ENCODE peak calls at places on chromosomes 5 and 9, in seven cellular contexts. Z is GM20000; F is SW 1271; G is stimulated activated CD8-positive, alpha-beta memory T cell treated with anti-CD3 and anti-CD28 coated beads, Interleukin-7, amount 100 ng/mL, for 24 hours; S is CD8-positive, alpha-beta memory T cell; U is RWPE1; K is HTR-8/SVneo. C is an unnamed sample.
A peak's percentile ranks its signal among the peaks of the same experiment; 100 is the strongest.

GRCh38 chr9:22111871-22112247 is 102.8 kb upstream of the CDKN2B start:
- DNase-seq in K (no peak), S (no peak), U (no peak), G (no peak), F (no peak), Z (no peak), C (no peak)

GRCh38 chr5:1910081-1910760 is 27.5 kb upstream of the IRX4 start:
- DNase-seq in S (no peak), K (no peak), U (no peak), Z (no peak), G (no peak), F (no peak), C (no peak)

GRCh38 chr5:107487056-107487461 is 183.7 kb downstream of the EFNA5 start:
- DNase-seq in G (no peak), F (no peak), U (no peak), Z (no peak), K (no peak), S (no peak), C (no peak)

GRCh38 chr5:168159425-168159824 is 132.0 kb upstream of the WWC1 start:
- DNase-seq in S (no peak), Z (peak; percentile 56), G (no peak), F (no peak), K (no peak), U (no peak), C (no peak)

GRCh38 chr9:129671519-129671918 is 6.1 kb downstream of the PRRX2 start:
- DNase-seq in F (no peak), G (no peak), S (no peak), Z (no peak), K (no peak), U (no peak), C (no peak)

GRCh38 chr5:218457-219289 is 553 bp downstream of the SDHA start:
- DNase-seq in F (peak; percentile 30), G (no peak), K (no peak), Z (no peak), U (peak; percentile 23), S (no peak), C (peak; percentile 49)

GRCh38 chr5:84724683-84725082 is 340.0 kb upstream of the EDIL3 start:
- DNase-seq in F (no peak), U (peak; percentile 42), Z (no peak), S (no peak), K (no peak), G (no peak), C (no peak)

GRCh38 chr9:72858089-72858912 is 94.6 kb downstream of the ALDH1A1 start:
- DNase-seq in S (no peak), F (no peak), Z (no peak), G (no peak), U (no peak), K (no peak), C (peak; percentile 14)

GRCh38 chr9:33463151-33463550 is 10.6 kb downstream of the NOL6 start:
- DNase-seq in U (no peak), K (no peak), F (no peak), S (peak; percentile 43), Z (no peak), G (no peak), C (no peak)

GRCh38 chr5:88834499-88834898 is 48.5 kb downstream of the MEF2C start:
- DNase-seq in G (no peak), F (no peak), U (no peak), Z (no peak), K (no peak), S (no peak), C (no peak)

GRCh38 chr9:86077286-86077685 is 22.1 kb downstream of the GOLM1 start:
- DNase-seq in S (no peak), U (no peak), K (no peak), Z (no peak), F (no peak), G (no peak), C (no peak)

GRCh38 chr9:35306281-35306680 is 144.5 kb downstream of the UNC13B start:
- DNase-seq in F (no peak), G (no peak), K (no peak), Z (no peak), U (no peak), S (no peak), C (no peak)

GRCh38 chr5:88732181-88732633 is 150.8 kb downstream of the MEF2C start:
- DNase-seq in U (no peak), Z (peak; percentile 33), G (no peak), F (no peak), K (no peak), S (no peak), C (peak; percentile 18)

GRCh38 chr9:91741529-91741928 is 208.5 kb downstream of the ROR2 start:
- DNase-seq in Z (no peak), F (peak; percentile 7), K (no peak), S (no peak), U (peak; percentile 63), G (no peak), C (no peak)

GRCh38 chr9:106587021-106587420 is 275.9 kb upstream of the ZNF462 start:
- DNase-seq in U (peak; percentile 33), S (no peak), Z (no peak), G (no peak), F (no peak), K (no peak), C (no peak)

GRCh38 chr9:133862585-133863041 is 124.5 kb upstream of the SARDH start:
- DNase-seq in S (no peak), G (no peak), K (no peak), U (no peak), F (no peak), Z (no peak), C (peak; percentile 49)

GRCh38 chr5:148523139-148523538 is 131.2 kb downstream of the HTR4 start:
- DNase-seq in S (no peak), G (no peak), K (no peak), Z (no peak), U (no peak), F (no peak), C (no peak)

GRCh38 chr9:75780185-75780584 is 110.3 kb upstream of the PCSK5 start:
- DNase-seq in Z (no peak), U (no peak), K (no peak), F (no peak), G (no peak), S (no peak), C (no peak)

GRCh38 chr9:38263534-38263933 is 129.0 kb upstream of the ALDH1B1 start:
- DNase-seq in Z (no peak), U (no peak), K (peak; percentile 5), F (peak; percentile 6), G (no peak), S (no peak), C (no peak)

GRCh38 chr9:136552117-136552685 is 6.4 kb upstream of the NOTCH1 start:
- DNase-seq in Z (peak; percentile 77), U (no peak), K (no peak), G (no peak), S (no peak), F (no peak), C (no peak)